ENCODE peak calls at places on chromosomes 12 and 14, in six cellular contexts. P is thyroid gland, Q is neural crest cell, C is choroid plexus epithelial cell, M is OCI-M1, I is HEK293T. O is an unnamed sample.

GRCh38 chr14:70289138-70289537 is 70.3 kb downstream of the COX16 start:
- DNase-seq in Q (no peak), C (no peak), I (no peak), M (peak; percentile 67), P (no peak), O (no peak)

GRCh38 chr12:93921511-93921910 is 226.9 kb upstream of the PLXNC1 start:
- DNase-seq in C (no peak), P (no peak), M (no peak), I (no peak), Q (no peak), O (no peak)

GRCh38 chr12:45122776-45123380 is 72.0 kb upstream of the DBX2 start:
- DNase-seq in M (peak; percentile 67), P (no peak), I (peak; percentile 32), C (peak; percentile 56), Q (no peak), O (peak; percentile 40)

GRCh38 chr14:76343386-76343785 is 32.6 kb upstream of the ESRRB start:
- DNase-seq in C (no peak), Q (no peak), M (no peak), P (no peak), I (no peak), O (no peak)

GRCh38 chr14:101823081-101823480 is 61.6 kb downstream of the PPP2R5C start:
- DNase-seq in M (peak; percentile 44), Q (no peak), C (no peak), I (no peak), P (no peak), O (no peak)

GRCh38 chr12:17333287-17333686 is 727.3 kb upstream of the LMO3 start:
- DNase-seq in C (no peak), Q (no peak), P (no peak), M (no peak), I (no peak), O (no peak)

GRCh38 chr12:31324116-31324844 is 1.7 kb downstream of the SINHCAF start:
- DNase-seq in M (peak; percentile 84), I (peak; percentile 56), P (peak; percentile 74), C (peak; percentile 86), Q (peak; percentile 58), O (peak; percentile 82)

GRCh38 chr14:102824832-102825231 is 47.6 kb downstream of the TRAF3 start:
- DNase-seq in Q (no peak), C (peak; percentile 49), P (peak; percentile 39), I (no peak), M (no peak), O (no peak)

GRCh38 chr12:108832730-108833354 is 24.5 kb downstream of the SSH1 start:
- DNase-seq in M (no peak), Q (no peak), P (no peak), C (peak; percentile 96), I (no peak), O (no peak)

GRCh38 chr12:89770391-89770790 is 61.8 kb upstream of the ATP2B1 start:
- DNase-seq in C (no peak), P (no peak), Q (no peak), M (no peak), I (no peak), O (no peak)

GRCh38 chr12:26691234-26691970 is 141.6 kb downstream of the ITPR2 start:
- DNase-seq in C (peak; percentile 99), P (no peak), Q (no peak), I (peak; percentile 38), M (peak; percentile 71), O (peak; percentile 21)

GRCh38 chr14:61504841-61505340 is 183.5 kb downstream of the PRKCH start:
- DNase-seq in M (no peak), Q (no peak), P (no peak), I (no peak), C (no peak), O (no peak)

GRCh38 chr12:106138279-106138645 is 492 bp downstream of the NUAK1 start:
- DNase-seq in Q (peak; percentile 27), M (no peak), P (peak; percentile 28), C (no peak), I (no peak), O (peak; percentile 60)

GRCh38 chr14:37655418-37655817 is 60.0 kb downstream of the TTC6 start:
- DNase-seq in Q (no peak), C (peak; percentile 21), M (peak; percentile 42), P (no peak), I (no peak), O (no peak)

GRCh38 chr14:102027951-102028350 is 58.9 kb downstream of the HSP90AA1 start:
- DNase-seq in M (no peak), Q (no peak), I (no peak), P (no peak), C (no peak), O (no peak)

GRCh38 chr12:127926004-127926403 is 341.0 kb upstream of the TMEM132C start:
- DNase-seq in C (peak; percentile 41), Q (peak; percentile 26), M (peak; percentile 75), P (peak; percentile 52), I (peak; percentile 9), O (peak; percentile 44)

GRCh38 chr12:4987076-4987775 is 56.5 kb upstream of the KCNA5 start:
- DNase-seq in P (no peak), C (no peak), Q (no peak), I (no peak), M (no peak), O (no peak)

GRCh38 chr12:123111498-123112165 is 39.3 kb downstream of the PITPNM2 start:
- DNase-seq in Q (no peak), I (no peak), P (no peak), M (no peak), C (peak; percentile 85), O (no peak)

GRCh38 chr14:70350078-70350477 is 9.4 kb downstream of the COX16 start:
- DNase-seq in M (no peak), Q (no peak), P (no peak), I (no peak), C (no peak), O (no peak)

O was measured in D341Med.